ENCODE peak calls at places on chromosomes 12 and 14, in six cellular contexts. E, M, W, C, K and F are unnamed samples.

GRCh38 chr12:77032406-77032805 is 33.0 kb downstream of the E2F7 start:
- DNase-seq in E (peak; percentile 54), M (no peak), W (no peak), C (no peak), K (no peak), F (peak; percentile 65)

GRCh38 chr12:69028941-69029729 is 96.2 kb upstream of the CPM start:
- DNase-seq in E (no peak), M (no peak), W (no peak), C (no peak), K (no peak), F (peak; percentile 59)

GRCh38 chr12:56040963-56041578 is 647 bp upstream of the RPS26 start:
- DNase-seq in E (no peak), M (no peak), W (no peak), C (no peak), K (no peak), F (no peak)

GRCh38 chr12:124842073-124842749 is 21.5 kb downstream of the SCARB1 start:
- DNase-seq in E (no peak), M (no peak), W (no peak), C (no peak), K (no peak), F (no peak)

GRCh38 chr12:60197589-60197988 is 601.8 kb downstream of the SLC16A7 start:
- DNase-seq in E (peak; percentile 77), M (no peak), W (no peak), C (no peak), K (peak; percentile 25), F (no peak)

GRCh38 chr12:57215668-57216013 is 953 bp upstream of the NXPH4 start:
- DNase-seq in E (peak; percentile 30), M (no peak), W (no peak), C (peak; percentile 38), K (peak; percentile 42), F (no peak)

GRCh38 chr12:32252199-32253073 is 145.8 kb downstream of the BICD1 start:
- DNase-seq in E (no peak), M (no peak), W (no peak), C (no peak), K (no peak), F (no peak)

GRCh38 chr12:2961705-2962104 is 2.5 kb downstream of the TEAD4 start:
- DNase-seq in E (no peak), M (no peak), W (no peak), C (peak; percentile 32), K (no peak), F (no peak)

GRCh38 chr12:30752255-30752654 is 2.5 kb downstream of the CAPRIN2 start:
- DNase-seq in E (no peak), M (no peak), W (no peak), C (no peak), K (no peak), F (no peak)

GRCh38 chr14:99230271-99231141 is 41.5 kb downstream of the BCL11B start:
- DNase-seq in E (no peak), M (no peak), W (no peak), C (peak; percentile 79), K (no peak), F (no peak)

GRCh38 chr14:20986811-20987210 is 3.0 kb upstream of the METTL17 start:
- DNase-seq in E (peak; percentile 96), M (no peak), W (no peak), C (no peak), K (peak; percentile 91), F (peak; percentile 85)

GRCh38 chr12:40325349-40325960 is 100.7 kb downstream of the LRRK2 start:
- DNase-seq in E (peak; percentile 4), M (no peak), W (no peak), C (peak; percentile 75), K (peak; percentile 14), F (peak; percentile 10)

GRCh38 chr14:92937229-92937937 is 14.4 kb downstream of the CHGA start:
- DNase-seq in E (no peak), M (no peak), W (no peak), C (no peak), K (no peak), F (no peak)

GRCh38 chr14:32472512-32473472 is 143.7 kb downstream of the AKAP6 start:
- DNase-seq in E (peak; percentile 81), M (no peak), W (no peak), C (peak; percentile 61), K (peak; percentile 28), F (peak; percentile 31)

GRCh38 chr12:6047249-6048227 is 76.9 kb downstream of the VWF start:
- DNase-seq in E (peak; percentile 99), M (no peak), W (no peak), C (no peak), K (peak; percentile 75), F (peak; percentile 94)

GRCh38 chr12:63400746-63401145 is 249.7 kb upstream of the AVPR1A start:
- DNase-seq in E (peak; percentile 24), M (no peak), W (no peak), C (no peak), K (no peak), F (no peak)

GRCh38 chr12:91687052-91688017 is 458.3 kb downstream of the BTG1 start:
- DNase-seq in E (no peak), M (no peak), W (no peak), C (no peak), K (no peak), F (peak; percentile 31)

GRCh38 chr14:51908086-51908485 is 47.7 kb downstream of the GNG2 start:
- DNase-seq in E (peak; percentile 9), M (no peak), W (no peak), C (no peak), K (peak; percentile 32), F (no peak)

GRCh38 chr12:119666900-119667576 is 895 bp upstream of the PRKAB1 start:
- DNase-seq in E (no peak), M (no peak), W (no peak), C (no peak), K (no peak), F (no peak)

GRCh38 chr14:89093083-89093482 is 268.6 kb downstream of the TTC8 start:
- DNase-seq in E (peak; percentile 26), M (no peak), W (no peak), C (no peak), K (no peak), F (no peak)

GRCh38 chr12:130083002-130083401 is 79.3 kb upstream of the FZD10 start:
- DNase-seq in E (no peak), M (no peak), W (no peak), C (no peak), K (no peak), F (no peak)

GRCh38 chr12:59940676-59941342 is 345.0 kb downstream of the SLC16A7 start:
- DNase-seq in E (no peak), M (no peak), W (no peak), C (peak; percentile 48), K (no peak), F (no peak)

GRCh38 chr14:20557212-20557542 is 3.7 kb downstream of the RNASE9 start:
- DNase-seq in E (no peak), M (no peak), W (no peak), C (no peak), K (no peak), F (no peak)

GRCh38 chr14:34258318-34258717 is 203.7 kb downstream of the SPTSSA start:
- DNase-seq in E (peak; percentile 15), M (no peak), W (no peak), C (no peak), K (peak; percentile 22), F (peak; percentile 94)

GRCh38 chr14:88750945-88751344 is 41.8 kb downstream of the EML5 start:
- DNase-seq in E (no peak), M (no peak), W (no peak), C (no peak), K (no peak), F (no peak)

GRCh38 chr12:12266873-12267634 is at the start of gene LRP6:
- DNase-seq in E (peak; percentile 94), M (peak; percentile 96), W (peak; percentile 65), C (peak; percentile 97), K (peak; percentile 97), F (peak; percentile 80)
- H3K4ac ChIP-seq in E (peak within 1 kb of the TSS; percentile 100), M (peak within 1 kb of the TSS; percentile 99), W (peak within 1 kb of the TSS; percentile 36), C (peak within 1 kb of the TSS; percentile 74), K (peak within 1 kb of the TSS; percentile 100), F (peak within 1 kb of the TSS; percentile 95)

GRCh38 chr12:112389228-112389627 is 7.0 kb upstream of the HECTD4 start:
- DNase-seq in E (no peak), M (no peak), W (no peak), C (no peak), K (no peak), F (no peak)
- H3K4me2 ChIP-seq in E (no peak overlapping the region), M (no peak overlapping the region), W (no peak overlapping the region), C (no peak overlapping the region), K (no peak overlapping the region), F (no peak overlapping the region)

GRCh38 chr12:49703647-49704137 is 3.5 kb downstream of the FMNL3 start:
- DNase-seq in E (peak; percentile 92), M (no peak), W (no peak), C (no peak), K (peak; percentile 91), F (peak; percentile 28)

GRCh38 chr12:49697808-49698207 is 9.4 kb downstream of the FMNL3 start:
- DNase-seq in E (no peak), M (no peak), W (no peak), C (no peak), K (no peak), F (no peak)

GRCh38 chr12:49702676-49703228 is 4.5 kb downstream of the FMNL3 start:
- DNase-seq in E (no peak), M (no peak), W (no peak), C (no peak), K (peak; percentile 40), F (no peak)

GRCh38 chr12:49702009-49702408 is 5.2 kb downstream of the FMNL3 start:
- DNase-seq in E (no peak), M (no peak), W (no peak), C (no peak), K (no peak), F (no peak)

GRCh38 chr12:49698619-49699545 is 8.3 kb downstream of the FMNL3 start:
- DNase-seq in E (peak; percentile 71), M (no peak), W (peak; percentile 67), C (peak; percentile 86), K (peak; percentile 87), F (peak; percentile 59)
- H3K4me3 ChIP-seq in E (no peak overlapping the region), M (no peak overlapping the region), W (peak overlapping the region; percentile 16), C (no peak overlapping the region), K (no peak overlapping the region), F (no peak overlapping the region)

GRCh38 chr14:77085538-77085937 is 12.5 kb upstream of the CIPC start:
- DNase-seq in E (no peak), M (peak; percentile 73), W (no peak), C (peak; percentile 99), K (peak; percentile 50), F (peak; percentile 76)

GRCh38 chr14:77086951-77087350 is 11.1 kb upstream of the CIPC start:
- DNase-seq in E (no peak), M (no peak), W (no peak), C (peak; percentile 63), K (no peak), F (peak; percentile 55)

GRCh38 chr14:77083082-77083481 is 15.0 kb upstream of the CIPC start:
- DNase-seq in E (no peak), M (no peak), W (no peak), C (no peak), K (no peak), F (no peak)

GRCh38 chr14:77086017-77086727 is 11.9 kb upstream of the CIPC start:
- DNase-seq in E (peak; percentile 54), M (peak; percentile 40), W (no peak), C (peak; percentile 98), K (peak; percentile 85), F (peak; percentile 97)

DNA sequence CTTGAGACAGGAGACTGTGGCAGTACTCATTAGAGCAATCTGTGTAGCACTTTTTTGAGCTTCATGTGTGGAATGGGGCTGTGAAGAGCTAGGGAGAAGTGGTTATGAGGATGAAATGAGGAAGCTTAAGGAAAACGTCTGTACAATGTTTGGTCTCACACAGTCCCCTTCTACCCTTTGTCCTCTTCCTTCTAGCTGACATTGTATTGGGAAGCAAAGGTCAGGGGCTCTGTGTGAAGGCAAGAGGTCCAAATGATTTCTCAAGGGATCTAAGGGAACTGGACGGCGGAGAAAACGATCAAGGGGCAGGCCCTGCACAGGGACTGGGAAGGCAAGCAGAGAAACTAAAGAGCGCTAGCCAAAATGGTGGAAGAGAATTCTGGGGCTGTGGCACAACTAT is 13.1 kb upstream of the CIPC start:
- DNase-seq in E (no peak), M (peak; percentile 29), W (no peak), C (no peak), K (no peak), F (no peak)
- H3K4ac ChIP-seq in E (no peak overlapping the region), M (no peak overlapping the region), W (no peak overlapping the region), C (peak overlapping the region; percentile 63), K (no peak overlapping the region), F (peak overlapping the region; percentile 30)